ENCODE peak calls at places on chromosome 13, in nine cellular contexts. One of them, this sample, is unnamed.

GRCh38 chr13:71760226-71760591 is 106.8 kb downstream of the DACH1 start:
- DNase-seq in heart right ventricle: no peak
- DNase-seq in stimulated activated CD8-positive, alpha-beta memory T cell treated with anti-CD3 and anti-CD28 coated beads, Interleukin-15, amount 100 ng/mL, for 1 hour: no peak
- DNase-seq in T-cell: no peak
- DNase-seq in GM03348: no peak
- DNase-seq in naive B cell: no peak
- DNase-seq in skeletal muscle cell: no peak
- DNase-seq in body of pancreas: no peak
- DNase-seq in NCI-H2107: no peak
- DNase-seq in this sample: no peak

GRCh38 chr13:75357576-75358295 is 124.2 kb downstream of the TBC1D4 start:
- DNase-seq in heart right ventricle: no peak
- DNase-seq in naive B cell: peak; percentile 16
- DNase-seq in T-cell: peak; percentile 35
- DNase-seq in NCI-H2107: peak; percentile 16
- DNase-seq in skeletal muscle cell: peak; percentile 33
- DNase-seq in GM03348: peak; percentile 55
- DNase-seq in body of pancreas: no peak
- DNase-seq in stimulated activated CD8-positive, alpha-beta memory T cell treated with anti-CD3 and anti-CD28 coated beads, Interleukin-15, amount 100 ng/mL, for 1 hour: peak; percentile 14
- DNase-seq in this sample: peak; percentile 29

GRCh38 chr13:92838786-92839185 is 387.8 kb upstream of the GPC6 start:
- DNase-seq in NCI-H2107: no peak
- DNase-seq in naive B cell: no peak
- DNase-seq in body of pancreas: no peak
- DNase-seq in heart right ventricle: no peak
- DNase-seq in stimulated activated CD8-positive, alpha-beta memory T cell treated with anti-CD3 and anti-CD28 coated beads, Interleukin-15, amount 100 ng/mL, for 1 hour: no peak
- DNase-seq in skeletal muscle cell: peak; percentile 92
- DNase-seq in T-cell: no peak
- DNase-seq in GM03348: peak; percentile 72
- DNase-seq in this sample: no peak

GRCh38 chr13:112057736-112058518 is 9.0 kb upstream of the SOX1 start:
- DNase-seq in NCI-H2107: no peak
- DNase-seq in skeletal muscle cell: no peak
- DNase-seq in GM03348: no peak
- DNase-seq in body of pancreas: no peak
- DNase-seq in T-cell: no peak
- DNase-seq in stimulated activated CD8-positive, alpha-beta memory T cell treated with anti-CD3 and anti-CD28 coated beads, Interleukin-15, amount 100 ng/mL, for 1 hour: no peak
- DNase-seq in heart right ventricle: no peak
- DNase-seq in naive B cell: no peak
- DNase-seq in this sample: no peak

GRCh38 chr13:33230178-33230881 is 55.2 kb downstream of the STARD13 start:
- DNase-seq in GM03348: peak; percentile 39
- DNase-seq in NCI-H2107: no peak
- DNase-seq in body of pancreas: no peak
- DNase-seq in skeletal muscle cell: no peak
- DNase-seq in T-cell: no peak
- DNase-seq in heart right ventricle: no peak
- DNase-seq in naive B cell: no peak
- DNase-seq in stimulated activated CD8-positive, alpha-beta memory T cell treated with anti-CD3 and anti-CD28 coated beads, Interleukin-15, amount 100 ng/mL, for 1 hour: no peak
- DNase-seq in this sample: no peak

GRCh38 chr13:114089341-114089740 is 43.1 kb downstream of the RASA3 start:
- DNase-seq in NCI-H2107: no peak
- DNase-seq in naive B cell: no peak
- DNase-seq in heart right ventricle: no peak
- DNase-seq in skeletal muscle cell: no peak
- DNase-seq in body of pancreas: no peak
- DNase-seq in T-cell: no peak
- DNase-seq in GM03348: no peak
- DNase-seq in stimulated activated CD8-positive, alpha-beta memory T cell treated with anti-CD3 and anti-CD28 coated beads, Interleukin-15, amount 100 ng/mL, for 1 hour: no peak
- DNase-seq in this sample: no peak

GRCh38 chr13:112965573-112966115 is 3.4 kb upstream of the MCF2L start:
- DNase-seq in skeletal muscle cell: no peak
- DNase-seq in naive B cell: no peak
- DNase-seq in GM03348: no peak
- DNase-seq in T-cell: no peak
- DNase-seq in stimulated activated CD8-positive, alpha-beta memory T cell treated with anti-CD3 and anti-CD28 coated beads, Interleukin-15, amount 100 ng/mL, for 1 hour: no peak
- DNase-seq in body of pancreas: peak; percentile 8
- DNase-seq in NCI-H2107: no peak
- DNase-seq in heart right ventricle: no peak
- DNase-seq in this sample: no peak

GRCh38 chr13:31920301-31920818 is 111.2 kb upstream of the FRY start:
- DNase-seq in T-cell: no peak
- DNase-seq in NCI-H2107: no peak
- DNase-seq in naive B cell: no peak
- DNase-seq in GM03348: no peak
- DNase-seq in body of pancreas: no peak
- DNase-seq in heart right ventricle: no peak
- DNase-seq in stimulated activated CD8-positive, alpha-beta memory T cell treated with anti-CD3 and anti-CD28 coated beads, Interleukin-15, amount 100 ng/mL, for 1 hour: no peak
- DNase-seq in skeletal muscle cell: no peak
- DNase-seq in this sample: no peak

GRCh38 chr13:110230661-110231347 is 76.2 kb downstream of the COL4A1 start:
- DNase-seq in body of pancreas: no peak
- DNase-seq in skeletal muscle cell: no peak
- DNase-seq in NCI-H2107: no peak
- DNase-seq in heart right ventricle: no peak
- DNase-seq in GM03348: no peak
- DNase-seq in stimulated activated CD8-positive, alpha-beta memory T cell treated with anti-CD3 and anti-CD28 coated beads, Interleukin-15, amount 100 ng/mL, for 1 hour: no peak
- DNase-seq in T-cell: no peak
- DNase-seq in naive B cell: no peak
- DNase-seq in this sample: no peak

GRCh38 chr13:113178070-113178895 is 19.8 kb downstream of the PROZ start:
- DNase-seq in skeletal muscle cell: peak; percentile 80
- DNase-seq in stimulated activated CD8-positive, alpha-beta memory T cell treated with anti-CD3 and anti-CD28 coated beads, Interleukin-15, amount 100 ng/mL, for 1 hour: no peak
- DNase-seq in body of pancreas: no peak
- DNase-seq in naive B cell: no peak
- DNase-seq in NCI-H2107: no peak
- DNase-seq in heart right ventricle: no peak
- DNase-seq in GM03348: peak; percentile 70
- DNase-seq in T-cell: no peak
- DNase-seq in this sample: no peak

GRCh38 chr13:70895599-70895998 is 787.3 kb upstream of the KLHL1 start:
- DNase-seq in skeletal muscle cell: no peak
- DNase-seq in NCI-H2107: no peak
- DNase-seq in stimulated activated CD8-positive, alpha-beta memory T cell treated with anti-CD3 and anti-CD28 coated beads, Interleukin-15, amount 100 ng/mL, for 1 hour: no peak
- DNase-seq in body of pancreas: no peak
- DNase-seq in GM03348: no peak
- DNase-seq in heart right ventricle: no peak
- DNase-seq in naive B cell: no peak
- DNase-seq in T-cell: no peak
- DNase-seq in this sample: no peak

GRCh38 chr13:28046981-28047380 is 53.4 kb downstream of the FLT3 start:
- DNase-seq in heart right ventricle: no peak
- DNase-seq in skeletal muscle cell: peak; percentile 11
- DNase-seq in stimulated activated CD8-positive, alpha-beta memory T cell treated with anti-CD3 and anti-CD28 coated beads, Interleukin-15, amount 100 ng/mL, for 1 hour: no peak
- DNase-seq in GM03348: peak; percentile 36
- DNase-seq in body of pancreas: no peak
- DNase-seq in NCI-H2107: no peak
- DNase-seq in T-cell: no peak
- DNase-seq in naive B cell: no peak
- DNase-seq in this sample: no peak